ENCODE peak calls at places on chromosomes 1 and 21, in ten cellular contexts. S is type B pancreatic cell, O is progenitor cell of endocrine pancreas, X is H9, V is fibroblast of lung, Z is osteoblast, C is A549, Q is GM13976, W is stomach, Y is epithelial cell of esophagus. G is an unnamed sample.

GRCh38 chr1:25468037-25468436 is 37.3 kb downstream of the MACO1 start:
- DNase-seq in Q (no peak), W (no peak), C (no peak), Y (no peak), X (no peak), O (no peak), V (peak), S (no peak), Z (no peak), G (no peak)

GRCh38 chr1:201299968-201300367 is 16.7 kb downstream of the PKP1 start:
- DNase-seq in Q (no peak), Y (peak), W (peak), C (peak), X (no peak), O (no peak), Z (peak), S (no peak), V (peak), G (no peak)

GRCh38 chr1:150574260-150575071 is 4.9 kb downstream of the MCL1 start:
- DNase-seq in Y (no peak), Z (no peak), W (no peak), X (no peak), O (no peak), S (no peak), V (no peak), C (no peak), Q (no peak), G (no peak)

GRCh38 chr1:66618390-66618789 is 84.4 kb downstream of the SGIP1 start:
- DNase-seq in S (no peak), X (no peak), Q (no peak), Y (peak), W (no peak), C (no peak), O (no peak), Z (peak), V (peak), G (no peak)

GRCh38 chr1:107689157-107689556 is 275.8 kb downstream of the VAV3 start:
- DNase-seq in C (peak), X (peak), O (no peak), W (peak), Q (no peak), Y (peak), Z (no peak), S (no peak), V (no peak), G (no peak)

GRCh38 chr1:213244664-213245091 is 193.6 kb downstream of the RPS6KC1 start:
- DNase-seq in W (no peak), V (peak), O (peak), X (no peak), Z (no peak), Y (peak), S (no peak), C (peak), Q (peak), G (no peak)

GRCh38 chr1:31133368-31133767 is 67.9 kb upstream of the PUM1 start:
- DNase-seq in W (no peak), V (no peak), Z (no peak), O (no peak), S (no peak), X (no peak), Y (no peak), C (no peak), Q (no peak), G (no peak)

GRCh38 chr1:983736-984475 is 2.0 kb upstream of the PERM1 start:
- DNase-seq in X (no peak), V (no peak), Z (peak), Q (peak), O (peak), C (no peak), W (peak), Y (no peak), S (no peak), G (no peak)

GRCh38 chr1:219523411-219523810 is 89.5 kb downstream of the ZC3H11B start:
- DNase-seq in S (no peak), V (no peak), X (no peak), Z (no peak), O (no peak), Q (no peak), Y (no peak), C (no peak), W (no peak), G (no peak)

GRCh38 chr1:201020040-201020591 is 3.4 kb downstream of the KIF21B start:
- DNase-seq in S (no peak), Q (no peak), X (no peak), C (no peak), Y (peak), O (no peak), W (no peak), V (no peak), Z (peak), G (no peak)

GRCh38 chr21:25396135-25396711 is 211.1 kb downstream of the MRPL39 start:
- DNase-seq in Y (no peak), Q (peak), V (no peak), C (no peak), W (no peak), S (no peak), X (no peak), Z (no peak), O (no peak), G (no peak)

GRCh38 chr1:241582921-241583321 is 50.7 kb downstream of the KMO start:
- DNase-seq in O (no peak), X (no peak), Q (no peak), S (no peak), V (no peak), C (no peak), Z (no peak), W (no peak), Y (peak), G (no peak)

GRCh38 chr21:33682992-33683627 is 40.8 kb downstream of the ITSN1 start:
- DNase-seq in Z (no peak), Q (no peak), S (no peak), V (peak), W (no peak), Y (peak), O (no peak), X (no peak), C (peak), G (no peak)

GRCh38 chr1:24562625-24563024 is 6.7 kb downstream of the NCMAP start:
- DNase-seq in C (peak), V (no peak), O (no peak), Z (no peak), Q (no peak), Y (peak), W (peak), X (no peak), S (no peak), G (no peak)

GRCh38 chr1:32215629-32216505 is 6.3 kb downstream of the TMEM234 start:
- DNase-seq in Q (peak), W (peak), O (peak), X (peak), S (no peak), Z (peak), C (peak), V (peak), Y (peak), G (no peak)

GRCh38 chr1:2632561-2633361 is at the start of gene MMEL1:
- DNase-seq in V (no peak), C (no peak), Q (peak), Z (no peak), Y (no peak), W (no peak), O (no peak), X (no peak), S (peak), G (no peak)

GRCh38 chr1:51541313-51542050 is 22.4 kb upstream of the EPS15 start:
- DNase-seq in S (no peak), Y (peak), V (no peak), Q (no peak), X (no peak), O (no peak), Z (no peak), W (no peak), C (no peak), G (no peak)

GRCh38 chr1:230333590-230334446 is 92.3 kb downstream of the PGBD5 start:
- DNase-seq in Z (peak), V (no peak), W (no peak), Y (no peak), C (no peak), S (no peak), O (no peak), Q (no peak), X (no peak), G (no peak)

GRCh38 chr21:41518757-41519156 is 10.8 kb upstream of the TMPRSS2 start:
- DNase-seq in Y (no peak), X (no peak), C (no peak), V (no peak), S (no peak), W (no peak), Q (no peak), O (no peak), Z (no peak), G (no peak)

GRCh38 chr1:40161888-40162397 is 756 bp downstream of the RLF start:
- DNase-seq in V (no peak), S (no peak), Y (no peak), Z (peak), Q (no peak), X (no peak), W (no peak), C (no peak), O (no peak), G (no peak)
- TF ChIP-seq CTCF in V (no peak), S (no peak), Y (no peak), Z (no peak), Q (no peak), X (no peak), W (no peak), C (no peak), O (no peak), G (no peak)

GRCh38 chr1:152359906-152360305 is at the start of gene FLG2:
- DNase-seq in Y (no peak), Z (no peak), C (no peak), W (no peak), V (no peak), O (no peak), S (no peak), X (no peak), Q (no peak), G (no peak)
- TF ChIP-seq CTCF in Y (no peak), Z (no peak), C (no peak), W (no peak), V (no peak), O (no peak), S (no peak), X (no peak), Q (no peak), G (no peak)

DNA sequence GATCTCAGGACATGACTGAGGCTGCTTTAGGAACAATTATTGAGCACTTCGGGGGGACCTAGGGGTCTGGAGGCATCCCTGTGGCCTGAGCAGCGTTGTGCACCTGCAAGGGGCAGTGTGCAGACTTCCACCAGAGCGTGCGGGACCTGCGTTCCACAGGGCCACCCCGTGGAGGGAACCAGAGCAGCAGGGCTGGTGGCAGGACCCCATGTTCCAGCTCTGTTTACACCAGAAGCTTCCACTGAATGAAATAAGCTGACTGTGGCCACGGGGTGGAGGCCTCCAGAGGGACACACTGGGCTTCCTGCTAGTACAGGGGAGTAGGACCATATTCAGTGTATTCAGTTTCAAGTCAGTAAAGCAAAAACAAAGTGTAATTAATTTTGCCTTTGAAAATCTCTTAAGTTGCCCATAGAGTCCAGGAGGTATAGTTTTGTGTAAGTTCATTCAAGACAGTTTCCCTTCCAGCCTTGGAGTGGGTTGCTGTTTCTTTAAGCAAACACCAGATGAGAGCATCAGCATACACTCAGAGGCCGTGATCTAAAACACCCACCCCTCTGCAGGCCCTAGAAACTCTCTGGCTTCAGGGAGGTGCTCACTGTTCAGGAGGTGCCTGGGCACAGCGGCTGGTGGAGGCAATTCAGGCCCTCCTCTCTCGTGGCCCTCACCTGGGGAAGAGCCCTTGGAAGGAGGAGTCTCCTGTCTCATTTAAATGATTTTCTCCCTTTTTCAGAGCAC is 16.6 kb downstream of the SLC1A7 start:
- DNase-seq in V (peak), O (no peak), C (no peak), Z (peak), Q (no peak), Y (no peak), X (no peak), W (no peak), S (no peak), G (no peak)
- TF ChIP-seq CTCF in V (no peak), O (no peak), C (no peak), Z (no peak), Q (no peak), Y (no peak), X (no peak), W (no peak), S (no peak), G (no peak)

GRCh38 chr1:15741183-15741850 is 982 bp upstream of the TMEM82 start:
- DNase-seq in W (peak), O (peak), V (peak), Q (peak), S (peak), Z (peak), C (peak), X (peak), Y (peak), G (peak)
- TF ChIP-seq CTCF in W (peak), O (peak), V (peak), Q (peak), S (peak), Z (peak), C (peak), X (peak), Y (peak), G (no peak)

GRCh38 chr21:34794686-34795085 is 125.9 kb downstream of the CLIC6 start:
- DNase-seq in Z (no peak), S (no peak), V (no peak), Y (no peak), W (no peak), X (no peak), O (no peak), C (no peak), Q (no peak), G (no peak)

GRCh38 chr21:34793471-34793870 is 124.7 kb downstream of the CLIC6 start:
- DNase-seq in W (no peak), Q (no peak), X (no peak), V (no peak), S (no peak), C (no peak), Z (no peak), Y (no peak), O (no peak), G (no peak)

GRCh38 chr21:34796518-34797201 is 127.9 kb downstream of the CLIC6 start:
- DNase-seq in W (no peak), O (no peak), Y (peak), Q (no peak), S (no peak), Z (no peak), X (no peak), C (no peak), V (no peak), G (no peak)

GRCh38 chr21:34797202-34797527 is 128.4 kb downstream of the CLIC6 start:
- DNase-seq in Q (no peak), V (no peak), Z (no peak), O (no peak), S (peak), W (no peak), Y (no peak), X (no peak), C (no peak), G (no peak)

DNA sequence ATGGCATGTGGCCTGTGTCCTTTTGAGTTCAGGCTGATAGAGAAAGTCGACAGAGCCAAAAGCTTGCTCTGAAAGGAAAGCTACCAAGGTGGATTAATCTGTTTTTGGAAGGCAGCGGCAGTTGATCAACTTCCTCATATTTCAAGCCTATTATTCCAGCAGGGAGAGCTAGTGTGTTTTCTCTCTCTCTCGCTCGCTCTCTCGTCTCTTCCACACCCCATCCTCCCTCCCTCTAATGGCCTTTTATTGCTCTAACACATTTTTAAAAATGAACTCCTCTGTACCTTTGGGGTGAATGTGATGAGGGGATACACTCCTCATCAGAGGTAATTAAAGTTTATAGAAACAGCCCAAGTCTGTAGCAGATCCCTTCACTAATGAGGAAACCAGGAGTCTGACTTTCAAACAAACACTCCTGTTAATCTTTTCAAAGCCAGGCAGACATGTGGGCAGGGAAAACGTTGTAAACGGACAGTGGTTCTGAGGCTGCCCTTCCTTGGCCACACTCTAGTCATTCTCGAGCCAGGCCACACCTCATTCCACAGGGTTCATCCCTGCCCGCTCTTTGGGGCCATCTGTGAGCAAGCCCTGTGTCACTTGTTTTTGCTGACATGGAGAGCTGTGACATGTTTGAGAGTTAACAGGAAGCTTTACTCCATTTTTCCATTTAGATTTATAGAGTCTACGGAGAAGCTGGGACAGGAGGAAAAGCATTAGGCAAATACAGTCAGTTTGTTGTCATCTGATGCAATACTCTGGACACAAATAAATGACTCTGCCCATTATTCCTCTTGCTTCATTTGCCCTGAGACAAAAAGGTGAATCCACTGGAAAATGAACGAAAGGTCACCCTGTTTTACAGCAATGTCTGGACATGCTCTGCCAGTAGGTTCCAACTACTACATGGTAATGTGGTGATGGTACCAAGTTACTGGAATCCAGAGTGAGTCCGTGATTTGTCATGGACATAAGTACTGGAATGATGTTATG is 126.7 kb downstream of the CLIC6 start:
- DNase-seq in S (no peak), Q (no peak), X (no peak), C (peak), Y (peak), O (no peak), W (peak), Z (peak), V (peak), G (no peak)
- TF ChIP-seq CTCF in S (no peak), Q (no peak), X (no peak), C (peak), Y (peak), O (no peak), W (peak), Z (no peak), V (peak), G (no peak)

DNA sequence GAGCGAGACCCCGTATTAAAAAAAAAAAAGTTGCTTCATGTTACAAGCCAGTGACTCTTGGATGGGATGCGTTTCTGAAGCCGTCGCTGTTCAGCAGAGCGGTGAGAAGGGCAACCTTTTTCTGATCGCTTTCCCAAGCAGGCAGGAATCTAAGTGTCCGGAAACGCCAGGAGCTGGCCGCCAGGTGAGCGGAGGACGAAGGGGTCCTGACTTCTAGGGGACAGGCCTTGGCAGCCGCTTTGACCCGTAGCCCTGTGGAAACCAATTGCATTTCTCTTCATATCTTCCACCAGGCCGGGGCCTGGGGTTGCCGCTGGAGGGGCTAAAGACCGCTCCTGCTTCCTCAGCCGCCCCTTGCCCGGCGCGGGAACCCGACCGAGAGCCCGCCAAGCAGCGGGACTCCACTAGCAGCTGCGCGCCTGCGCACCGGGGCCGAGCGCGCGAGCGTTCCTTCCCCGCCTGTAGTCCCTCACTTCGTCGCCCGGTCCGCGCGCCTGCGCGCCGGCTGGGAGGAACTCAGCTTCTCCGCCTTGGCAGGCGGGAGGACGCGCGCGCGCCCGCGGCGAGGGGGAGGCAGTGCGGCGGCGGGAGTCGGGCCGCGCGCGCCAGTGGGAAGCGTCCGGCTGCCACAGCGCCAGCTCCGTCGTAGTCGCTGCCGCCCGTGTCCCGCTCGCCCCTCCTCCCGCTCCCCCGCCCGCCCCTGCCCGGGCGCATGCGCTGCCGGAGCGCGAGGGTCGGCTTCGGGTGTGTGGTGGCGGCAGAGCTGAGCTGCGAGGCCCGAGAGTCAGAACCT is at the start of gene SPEN:
- DNase-seq in Z (peak), O (peak), X (peak), Y (peak), W (peak), C (peak), Q (peak), V (peak), S (peak), G (peak)
- TF ChIP-seq CTCF in Z (peak), O (peak), X (no peak), Y (no peak), W (peak), C (no peak), Q (no peak), V (no peak), S (peak), G (no peak)

G was measured in omental fat pad.